ENCODE peak calls at places on chromosomes 13 and 19, in six cellular contexts. K is mesenchymal stem cell, Q is IMR-90, T is H9, H is mesendoderm, I is H1. J is an unnamed sample.

GRCh38 chr19:32363175-32363574 is 17.8 kb downstream of the ZNF507 start:
- DNase-seq in K (peak; percentile 79), T (no peak), I (no peak), H (no peak), Q (peak; percentile 45), J (no peak)

GRCh38 chr19:58274771-58275199 is 4.0 kb upstream of the ZNF8 start:
- DNase-seq in K (peak; percentile 34), Q (peak; percentile 35), H (no peak), T (no peak), I (no peak), J (no peak)

GRCh38 chr19:13015361-13016231 is 20.3 kb downstream of the NFIX start:
- DNase-seq in H (peak; percentile 34), T (peak; percentile 69), I (no peak), Q (peak; percentile 33), K (no peak), J (no peak)

GRCh38 chr13:46210362-46211083 is 1.2 kb upstream of the LRRC63 start:
- DNase-seq in K (no peak), I (no peak), T (no peak), Q (no peak), H (no peak), J (no peak)

GRCh38 chr19:22532388-22533310 is 101.5 kb upstream of the ZNF492 start:
- DNase-seq in H (no peak), Q (no peak), K (no peak), T (no peak), I (no peak), J (no peak)

GRCh38 chr19:36972594-36972993 is 56.5 kb downstream of the ZNF568 start:
- DNase-seq in H (peak; percentile 1), T (no peak), Q (no peak), K (no peak), I (no peak), J (no peak)

GRCh38 chr13:58619396-58620113 is 988.0 kb downstream of the PCDH17 start:
- DNase-seq in H (peak; percentile 91), I (no peak), T (no peak), K (peak; percentile 46), Q (no peak), J (no peak)

GRCh38 chr13:106709509-106709908 is 141.6 kb upstream of the ARGLU1 start:
- DNase-seq in I (no peak), T (no peak), K (no peak), H (no peak), Q (no peak), J (no peak)

GRCh38 chr13:28641600-28641926 is 17.4 kb upstream of the POMP start:
- DNase-seq in I (no peak), K (peak; percentile 89), Q (no peak), T (no peak), H (no peak), J (no peak)

GRCh38 chr13:24053505-24054251 is 106.8 kb upstream of the SPATA13 start:
- DNase-seq in Q (peak; percentile 68), K (peak; percentile 68), T (peak; percentile 87), H (peak; percentile 94), I (peak; percentile 49), J (peak; percentile 43)

GRCh38 chr19:925912-926594 is at the start of gene ARID3A:
- DNase-seq in Q (no peak), H (no peak), K (no peak), I (no peak), T (peak; percentile 71), J (no peak)
- H2BK5ac ChIP-seq in Q (peak within 1 kb of the TSS; percentile 96), H (peak within 1 kb of the TSS; percentile 45), K (peak within 1 kb of the TSS; percentile 93), I (peak within 1 kb of the TSS; percentile 61), T (no peak within 1 kb of the TSS), J (peak within 1 kb of the TSS; percentile 98)

GRCh38 chr19:10625762-10626138 is 397 bp downstream of the SLC44A2 start:
- DNase-seq in K (no peak), I (no peak), H (peak; percentile 28), T (no peak), Q (no peak), J (no peak)
- H2BK15ac ChIP-seq in K (no peak overlapping the region), I (no peak overlapping the region), H (no peak overlapping the region), T (no peak overlapping the region), Q (no peak overlapping the region), J (peak overlapping the region; percentile 49)

DNA sequence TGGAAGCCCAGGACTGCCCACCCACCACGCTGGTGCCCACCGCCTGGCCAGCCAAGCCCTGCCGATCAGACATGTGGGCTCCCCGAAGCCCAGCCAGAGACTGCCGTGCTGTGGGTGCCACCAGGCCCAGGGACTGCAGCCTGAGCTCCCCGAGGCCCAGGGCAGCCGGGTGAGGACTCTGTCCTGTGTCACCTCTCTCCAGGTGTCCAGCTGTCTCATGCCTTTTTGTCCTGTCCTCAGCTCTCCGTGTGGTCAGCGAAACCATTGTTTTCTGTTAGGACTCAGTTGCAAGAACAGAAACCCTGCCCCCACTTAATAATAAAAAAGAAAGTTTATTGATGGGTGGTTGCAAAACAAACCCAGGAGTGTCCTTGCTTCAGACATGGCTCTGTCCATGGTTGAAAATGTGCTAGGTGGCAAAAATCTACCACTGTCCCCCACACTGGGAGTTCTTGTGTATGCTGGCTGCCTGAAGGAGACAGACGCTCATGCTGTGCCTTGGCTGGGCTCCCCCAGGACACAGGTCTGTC is 9.9 kb downstream of the PLEKHF1 start:
- DNase-seq in T (no peak), H (no peak), I (no peak), Q (no peak), K (no peak), J (no peak)
- H3K4me1 ChIP-seq in T (no peaks in the 10 kb centered on the region), H (no peaks in the 10 kb centered on the region), I (no peaks in the 10 kb centered on the region), Q (peaks cover 5% of the 10 kb centered on the region), K (peaks cover 12% of the 10 kb centered on the region), J (peaks cover 13% of the 10 kb centered on the region)

GRCh38 chr19:51983361-51983760 is 3.3 kb downstream of the ZNF350 start:
- DNase-seq in I (no peak), T (no peak), H (no peak), K (no peak), Q (no peak), J (no peak)
- H2BK5ac ChIP-seq in I (no peak overlapping the region), T (no peak overlapping the region), H (no peak overlapping the region), K (no peak overlapping the region), Q (no peak overlapping the region), J (no peak overlapping the region)

DNA sequence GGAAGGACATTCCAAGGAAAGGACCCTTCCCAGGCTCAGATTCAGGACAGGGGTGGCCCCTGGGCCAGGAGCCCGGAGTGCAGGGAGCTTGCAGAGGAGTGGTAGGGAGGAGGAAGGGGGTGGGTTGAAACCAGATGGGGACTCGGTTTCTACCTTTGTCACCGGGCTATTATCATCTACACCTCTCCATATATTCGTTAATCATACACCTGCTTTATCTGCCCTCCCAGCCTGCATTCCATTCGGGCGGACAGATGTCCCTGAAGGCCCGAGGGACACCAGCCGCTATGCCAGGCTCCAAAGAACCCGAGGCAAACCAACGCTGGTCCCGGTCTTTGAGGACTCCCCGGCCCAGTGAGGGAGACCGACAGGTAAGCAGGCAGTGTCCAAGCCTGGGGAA is 15.5 kb upstream of the MYH14 start:
- DNase-seq in H (no peak), I (no peak), K (no peak), Q (no peak), T (no peak), J (no peak)
- H2BK15ac ChIP-seq in H (no peak overlapping the region), I (no peak overlapping the region), K (no peak overlapping the region), Q (no peak overlapping the region), T (no peak overlapping the region), J (no peak overlapping the region)

GRCh38 chr19:406121-406711 is 2.7 kb downstream of the C2CD4C start:
- DNase-seq in Q (no peak), K (no peak), T (peak; percentile 27), I (no peak), H (no peak), J (no peak)

GRCh38 chr19:406999-407491 is 1.9 kb downstream of the C2CD4C start:
- DNase-seq in I (no peak), H (no peak), Q (no peak), T (peak; percentile 44), K (no peak), J (no peak)

GRCh38 chr19:409006-409514 is at the start of gene C2CD4C:
- DNase-seq in T (peak; percentile 41), Q (no peak), K (peak; percentile 19), I (no peak), H (peak; percentile 23), J (no peak)

GRCh38 chr19:408441-409005 is 424 bp downstream of the C2CD4C start:
- DNase-seq in T (peak; percentile 33), H (no peak), K (no peak), I (no peak), Q (no peak), J (no peak)

GRCh38 chr19:407501-408440 is 1.2 kb downstream of the C2CD4C start:
- DNase-seq in Q (no peak), K (no peak), I (no peak), T (peak; percentile 36), H (no peak), J (no peak)
- H3K4me1 ChIP-seq in Q (no peaks in the 10 kb centered on the region), K (peaks cover 17% of the 10 kb centered on the region), I (no peaks in the 10 kb centered on the region), T (no peaks in the 10 kb centered on the region), H (no peaks in the 10 kb centered on the region), J (peaks cover 16% of the 10 kb centered on the region)

GRCh38 chr19:53467138-53467502 is 413 bp upstream of the ZNF813 start:
- DNase-seq in I (no peak), Q (no peak), T (no peak), K (no peak), H (no peak), J (no peak)

GRCh38 chr19:53463263-53463662 is 4.3 kb upstream of the ZNF813 start:
- DNase-seq in Q (peak; percentile 6), K (no peak), T (peak; percentile 95), H (peak; percentile 94), I (peak; percentile 80), J (peak; percentile 39)

GRCh38 chr19:53466726-53467125 is 807 bp upstream of the ZNF813 start:
- DNase-seq in Q (no peak), T (peak; percentile 40), H (peak; percentile 38), K (peak; percentile 4), I (no peak), J (no peak)

GRCh38 chr19:53471916-53472315 is 4.4 kb downstream of the ZNF813 start:
- DNase-seq in H (no peak), I (no peak), K (no peak), T (no peak), Q (no peak), J (no peak)

GRCh38 chr19:53467503-53468262 is at the start of gene ZNF813:
- DNase-seq in K (peak; percentile 87), I (peak; percentile 73), H (peak; percentile 93), Q (peak; percentile 76), T (peak; percentile 93), J (peak; percentile 94)
- H2BK5ac ChIP-seq in K (no peak within 1 kb of the TSS), I (peak within 1 kb of the TSS; percentile 32), H (peak within 1 kb of the TSS; percentile 63), Q (no peak within 1 kb of the TSS), T (no peak within 1 kb of the TSS), J (peak within 1 kb of the TSS; percentile 33)

J was measured in neuronal stem cell.